ENCODE peak calls at places on chromosomes 4 and X, in four cellular contexts. B is upper lobe of left lung, C is prostate gland, D is breast epithelium. T is an unnamed sample.

GRCh38 chrX:19723427-19723826 is 164.0 kb downstream of the SH3KBP1 start:
- DNase-seq in C (no peak), D (no peak), B (no peak), T (no peak)

GRCh38 chrX:109327271-109327670 is 154.6 kb downstream of the GUCY2F start:
- DNase-seq in D (no peak), B (no peak), C (no peak), T (no peak)

GRCh38 chrX:112867570-112867969 is 26.9 kb upstream of the AMOT start:
- DNase-seq in C (no peak), B (no peak), D (no peak), T (no peak)

GRCh38 chr4:158873795-158874359 is 105.1 kb downstream of the FNIP2 start:
- DNase-seq in B (no peak), D (no peak), C (no peak), T (no peak)

GRCh38 chr4:136823020-136823419 is 709.3 kb downstream of the PCDH18 start:
- DNase-seq in B (no peak), D (no peak), C (no peak), T (no peak)

GRCh38 chr4:37977471-37978452 is 17.6 kb downstream of the PTTG2 start:
- DNase-seq in C (peak), B (peak), D (peak), T (peak)

GRCh38 chr4:20195071-20195885 is 56.4 kb upstream of the SLIT2 start:
- DNase-seq in B (no peak), C (no peak), D (no peak), T (no peak)

GRCh38 chr4:6548201-6548881 is 26.6 kb upstream of the MAN2B2 start:
- DNase-seq in C (no peak), B (no peak), D (no peak), T (peak)

GRCh38 chr4:178598672-178599071 is 1156.4 kb upstream of the AGA start:
- DNase-seq in D (no peak), B (no peak), C (no peak), T (no peak)

GRCh38 chrX:104370089-104370488 is 115.4 kb upstream of the ESX1 start:
- DNase-seq in D (peak), C (peak), B (no peak), T (no peak)

GRCh38 chrX:80004458-80004857 is 10.1 kb upstream of the TBX22 start:
- DNase-seq in D (no peak), C (no peak), B (no peak), T (no peak)

GRCh38 chr4:132527817-132528216 is 621.3 kb upstream of the PCDH10 start:
- DNase-seq in B (no peak), D (no peak), C (no peak), T (no peak)

GRCh38 chrX:314049-314448 is 4.5 kb downstream of the GTPBP6 start:
- DNase-seq in D (no peak), C (no peak), B (no peak), T (no peak)

GRCh38 chrX:106611323-106611681 is 476 bp upstream of the RADX start:
- DNase-seq in C (no peak), D (no peak), B (no peak), T (no peak)

GRCh38 chrX:123476636-123477219 is 256.1 kb downstream of the THOC2 start:
- DNase-seq in C (no peak), D (no peak), B (no peak), T (no peak)
- TF ChIP-seq POLR2AphosphoS5 in C (no peak), D (no peak), B (no peak), T (no peak)

DNA sequence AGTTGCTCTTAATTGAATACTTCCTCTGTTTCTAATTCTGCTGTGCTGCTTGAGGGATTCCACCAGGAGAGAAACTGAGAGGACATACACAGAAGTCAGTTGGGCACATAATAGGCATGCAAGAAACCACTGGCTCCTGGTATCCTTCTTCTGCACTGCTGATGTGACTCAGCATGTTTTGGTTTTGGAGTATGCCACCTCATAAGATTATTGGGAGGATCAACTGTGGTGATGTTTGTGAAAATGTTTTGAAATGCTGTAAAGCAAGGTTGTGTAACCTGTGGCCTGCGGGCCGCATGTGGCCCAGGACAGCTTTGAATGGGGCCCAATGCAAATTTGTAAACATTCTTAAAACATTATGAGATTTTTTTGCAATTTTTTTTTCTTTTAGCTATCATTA is 119.6 kb downstream of the GATB start:
- DNase-seq in C (no peak), D (no peak), B (no peak), T (peak)
- H3K27ac ChIP-seq in C (no peak), D (no peak), B (no peak), T (peak)

GRCh38 chr4:105306158-105306781 is 159.6 kb downstream of the TET2 start:
- DNase-seq in C (no peak), D (no peak), B (peak), T (no peak)
- TF ChIP-seq POLR2AphosphoS5 in C (no peak), D (no peak), B (no peak), T (no peak)

DNA sequence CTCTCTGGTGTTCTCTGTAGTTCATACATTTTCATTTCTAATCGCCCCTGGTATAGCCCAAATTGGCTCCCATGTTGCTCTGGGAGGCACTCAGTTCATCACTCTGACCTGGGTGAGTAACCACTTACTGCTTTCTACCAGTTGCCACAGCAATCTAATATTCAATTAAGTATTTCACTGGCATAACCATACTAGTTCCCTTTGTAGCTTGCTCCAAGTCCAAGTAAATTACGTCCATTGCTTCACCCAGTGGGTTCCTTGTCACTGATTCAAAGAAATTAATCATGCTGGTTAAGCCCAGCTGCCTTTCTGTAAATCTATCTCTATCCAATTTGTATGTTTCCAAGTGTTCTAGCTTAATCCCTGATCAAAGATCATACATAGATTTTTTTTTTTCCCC is 92.0 kb upstream of the CBR4 start:
- DNase-seq in C (no peak), B (no peak), D (no peak), T (no peak)
- H3K27ac ChIP-seq in C (no peak), B (no peak), D (no peak), T (no peak)

DNA sequence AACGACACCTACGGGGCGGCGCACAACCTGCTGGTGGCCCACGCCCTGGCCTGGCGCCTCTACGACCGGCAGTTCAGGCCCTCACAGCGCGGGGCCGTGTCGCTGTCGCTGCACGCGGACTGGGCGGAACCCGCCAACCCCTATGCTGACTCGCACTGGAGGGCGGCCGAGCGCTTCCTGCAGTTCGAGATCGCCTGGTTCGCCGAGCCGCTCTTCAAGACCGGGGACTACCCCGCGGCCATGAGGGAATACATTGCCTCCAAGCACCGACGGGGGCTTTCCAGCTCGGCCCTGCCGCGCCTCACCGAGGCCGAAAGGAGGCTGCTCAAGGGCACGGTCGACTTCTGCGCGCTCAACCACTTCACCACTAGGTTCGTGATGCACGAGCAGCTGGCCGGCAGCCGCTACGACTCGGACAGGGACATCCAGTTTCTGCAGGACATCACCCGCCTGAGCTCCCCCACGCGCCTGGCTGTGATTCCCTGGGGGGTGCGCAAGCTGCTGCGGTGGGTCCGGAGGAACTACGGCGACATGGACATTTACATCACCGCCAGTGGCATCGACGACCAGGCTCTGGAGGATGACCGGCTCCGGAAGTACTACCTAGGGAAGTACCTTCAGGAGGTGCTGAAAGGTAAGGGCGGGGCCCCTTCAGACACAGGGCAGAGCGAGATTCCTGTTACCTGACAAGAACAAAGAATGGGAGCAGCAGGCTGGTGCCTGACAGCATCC is 11.7 kb downstream of the RPL9 start:
- DNase-seq in C (peak), B (peak), D (peak), T (no peak)
- TF ChIP-seq POLR2AphosphoS5 in C (no peak), B (no peak), D (no peak), T (peak)

GRCh38 chrX:119468930-119469635 is 839 bp downstream of the SLC25A5 start:
- DNase-seq in C (peak), B (peak), D (peak), T (peak)

GRCh38 chrX:119466970-119467369 is 1.3 kb upstream of the SLC25A5 start:
- DNase-seq in C (no peak), D (no peak), B (no peak), T (no peak)

GRCh38 chrX:119467842-119468185 is 430 bp upstream of the SLC25A5 start:
- DNase-seq in C (no peak), D (no peak), B (no peak), T (no peak)

GRCh38 chrX:119468186-119468929 is at the start of gene SLC25A5:
- DNase-seq in D (peak), C (peak), B (peak), T (peak)

DNA sequence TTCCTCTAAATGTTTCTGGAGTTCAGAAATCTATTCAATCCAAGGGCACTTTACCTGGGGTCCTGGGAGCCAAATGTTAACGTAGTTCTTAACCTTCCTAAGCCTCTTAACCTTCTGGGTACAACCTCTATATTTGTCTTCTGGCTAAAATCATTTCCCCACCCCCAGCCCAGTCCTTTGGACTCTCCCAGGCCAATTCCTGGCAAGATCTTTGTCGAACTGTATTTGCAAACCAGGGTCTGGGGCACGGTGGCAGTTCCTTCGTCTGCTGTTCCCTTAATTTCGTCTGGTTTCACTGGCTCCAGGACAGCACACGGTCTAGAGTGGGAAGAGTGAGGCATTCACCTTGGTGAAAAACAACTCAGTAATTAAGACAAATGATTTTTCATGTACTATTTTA is 811 bp upstream of the SLC25A5 start:
- DNase-seq in B (no peak), D (no peak), C (no peak), T (no peak)
- H3K27ac ChIP-seq in B (no peak), D (no peak), C (no peak), T (no peak)

GRCh38 chr4:22521240-22521639 is 5.4 kb upstream of the ADGRA3 start:
- DNase-seq in B (no peak), D (no peak), C (no peak), T (no peak)

GRCh38 chr4:22522706-22523501 is 7.0 kb upstream of the ADGRA3 start:
- DNase-seq in B (no peak), C (no peak), D (no peak), T (no peak)

GRCh38 chr4:22524895-22525294 is 9.0 kb upstream of the ADGRA3 start:
- DNase-seq in D (no peak), C (no peak), B (no peak), T (no peak)

GRCh38 chr4:22522206-22522605 is 6.3 kb upstream of the ADGRA3 start:
- DNase-seq in D (no peak), C (no peak), B (no peak), T (no peak)
- TF ChIP-seq POLR2AphosphoS5 in D (no peak), C (no peak), B (no peak), T (no peak)

GRCh38 chr4:653080-653821 is 20.8 kb downstream of the ATP5ME start:
- DNase-seq in B (no peak), C (no peak), D (no peak), T (no peak)
- H3K27ac ChIP-seq in B (no peak), C (no peak), D (no peak), T (no peak)

GRCh38 chrX:110795645-110796510 is at the start of gene CHRDL1:
- DNase-seq in D (no peak), C (peak), B (peak), T (no peak)
- TF ChIP-seq POLR2AphosphoS5 in D (no peak), C (no peak), B (no peak), T (no peak)

GRCh38 chr4:143338313-143338712 is 1.6 kb downstream of the GAB1 start:
- DNase-seq in B (no peak), C (no peak), D (no peak), T (no peak)
- H3K27ac ChIP-seq in B (peak), C (peak), D (no peak), T (no peak)

T was measured in HL-60.